ENCODE peak calls at places on chromosome 10, in four cellular contexts. L, T, O and I are unnamed samples.

GRCh38 chr10:91776266-91776665 is 22.0 kb upstream of the TNKS2 start:
- DNase-seq in L (no peak), T (no peak), O (no peak), I (no peak)

GRCh38 chr10:52818019-52818418 is 45.4 kb upstream of the MBL2 start:
- DNase-seq in L (no peak), T (peak; percentile 51), O (peak; percentile 37), I (peak; percentile 64)

GRCh38 chr10:84329094-84329611 is 764 bp downstream of the CCSER2 start:
- DNase-seq in L (peak; percentile 30), T (peak; percentile 47), O (no peak), I (peak; percentile 42)

GRCh38 chr10:11005626-11006427 is 11.8 kb upstream of the CELF2 start:
- DNase-seq in L (no peak), T (no peak), O (no peak), I (no peak)

GRCh38 chr10:90276894-90277447 is 575.6 kb downstream of the KIF20B start:
- DNase-seq in L (no peak), T (no peak), O (no peak), I (no peak)

GRCh38 chr10:24193330-24193729 is 15.6 kb upstream of the KIAA1217 start:
- DNase-seq in L (no peak), T (peak; percentile 37), O (no peak), I (no peak)

GRCh38 chr10:11646450-11646849 is 35.0 kb upstream of the USP6NL start:
- DNase-seq in L (no peak), T (no peak), O (no peak), I (no peak)

GRCh38 chr10:86648706-86649426 is 5.5 kb upstream of the OPN4 start:
- DNase-seq in L (no peak), T (no peak), O (no peak), I (no peak)

GRCh38 chr10:70035531-70035930 is 17.1 kb upstream of the MACROH2A2 start:
- DNase-seq in L (no peak), T (no peak), O (no peak), I (no peak)

GRCh38 chr10:119161680-119162079 is 3.8 kb downstream of the SFXN4 start:
- DNase-seq in L (peak; percentile 54), T (no peak), O (no peak), I (no peak)

GRCh38 chr10:1398626-1399410 is 338.5 kb downstream of the ADARB2 start:
- DNase-seq in L (no peak), T (no peak), O (no peak), I (no peak)
- TF ChIP-seq TARDBP in L (no peak), T (no peak), O (no peak), I (no peak)

DNA sequence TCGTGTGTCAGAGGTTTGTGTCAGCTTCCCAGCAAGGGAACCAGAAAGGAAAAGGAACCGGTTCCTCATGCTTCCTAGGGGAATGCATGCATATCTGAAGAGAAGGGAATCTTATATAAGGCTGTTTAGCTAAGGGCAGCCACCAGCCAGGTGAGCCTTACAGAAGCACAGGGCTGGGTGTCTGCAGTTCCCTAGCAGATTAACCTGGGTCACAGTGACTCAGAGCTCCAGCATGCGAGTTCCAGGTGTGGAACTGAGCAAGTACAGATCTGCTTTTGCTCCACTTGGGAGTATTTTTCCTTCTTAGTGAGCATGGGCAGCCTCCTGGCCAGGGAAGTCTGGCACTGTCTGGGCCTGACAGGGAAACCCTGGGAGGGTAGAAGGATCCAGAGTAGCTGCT is 957 bp upstream of the ANKRD2 start:
- DNase-seq in L (no peak), T (no peak), O (no peak), I (no peak)
- TF ChIP-seq FOXK2 in L (no peak), T (no peak), O (no peak), I (no peak)

GRCh38 chr10:77320852-77321496 is 316.6 kb downstream of the KCNMA1 start:
- DNase-seq in L (no peak), T (no peak), O (no peak), I (no peak)
- TF ChIP-seq SP1 in L (no peak), T (no peak), O (no peak), I (no peak)

GRCh38 chr10:45997557-45997956 is 25.3 kb downstream of the TIMM23 start:
- DNase-seq in L (no peak), T (no peak), O (no peak), I (no peak)

GRCh38 chr10:45997994-45998763 is 25.9 kb downstream of the TIMM23 start:
- DNase-seq in L (no peak), T (peak; percentile 98), O (no peak), I (no peak)

GRCh38 chr10:46002916-46003693 is 27.3 kb downstream of the NCOA4 start:
- DNase-seq in L (no peak), T (no peak), O (no peak), I (no peak)

GRCh38 chr10:46005383-46005782 is 25.0 kb downstream of the NCOA4 start:
- DNase-seq in L (no peak), T (no peak), O (no peak), I (no peak)

DNA sequence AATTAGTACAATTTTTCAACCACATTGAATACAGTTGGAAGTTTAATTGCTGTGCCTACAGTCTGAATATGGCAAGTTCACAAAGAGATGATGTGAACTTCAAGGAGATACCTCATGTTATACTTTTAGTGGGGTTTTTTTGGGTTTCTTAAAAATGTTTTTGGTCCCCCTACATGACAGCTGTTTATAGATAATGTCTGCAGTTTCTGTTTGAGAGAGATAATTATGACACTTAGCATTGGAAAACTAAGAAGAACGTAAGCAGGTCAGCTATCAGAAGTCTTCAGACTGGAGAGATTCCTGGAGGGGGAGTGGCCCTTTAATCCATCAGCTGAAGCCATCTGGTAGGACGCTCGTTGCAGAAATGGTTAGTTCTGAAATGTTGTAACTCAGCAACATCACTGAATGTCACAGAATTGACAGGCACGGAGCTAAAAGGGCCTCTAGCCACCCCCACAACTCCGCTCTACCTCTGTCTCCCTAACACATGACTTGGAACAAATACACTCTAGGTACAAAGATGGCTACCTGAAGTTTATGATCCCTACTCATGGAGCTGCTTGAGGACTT is 29.0 kb downstream of the TIMM23 start:
- DNase-seq in L (peak; percentile 90), T (no peak), O (no peak), I (no peak)
- TF ChIP-seq TARDBP in L (peak; percentile 99), T (no peak), O (no peak), I (no peak)